ENCODE peak calls at places on chromosomes 13 and 19, in ten cellular contexts. S is adrenal gland; E is uterus; N is testis; G is cardiac fibroblast; Z is CD4-positive, alpha-beta memory T cell; H is aorta; P is ovary; X is GM12865; Y is AG09309. A is an unnamed sample.

GRCh38 chr19:31332096-31332495 is 17.1 kb downstream of the TSHZ3 start:
- DNase-seq in S (peak), E (no peak), N (no peak), G (no peak), Z (no peak), H (no peak), P (no peak), X (no peak), Y (no peak), A (no peak)

GRCh38 chr13:37289212-37289935 is 183.9 kb upstream of the CSNK1A1L start:
- DNase-seq in S (no peak), E (no peak), N (no peak), G (no peak), Z (no peak), H (no peak), P (no peak), X (no peak), Y (no peak), A (no peak)

GRCh38 chr19:49927526-49928264 is 1.3 kb upstream of the ATF5 start:
- DNase-seq in S (no peak), E (no peak), N (no peak), G (no peak), Z (no peak), H (no peak), P (no peak), X (no peak), Y (no peak), A (no peak)

GRCh38 chr13:95378603-95379002 is 77.4 kb upstream of the ABCC4 start:
- DNase-seq in S (no peak), E (no peak), N (no peak), G (no peak), Z (no peak), H (no peak), P (no peak), X (no peak), Y (no peak), A (no peak)

GRCh38 chr19:58560007-58560887 is 1.8 kb upstream of the UBE2M start:
- DNase-seq in S (no peak), E (no peak), N (no peak), G (no peak), Z (no peak), H (no peak), P (peak), X (no peak), Y (no peak), A (no peak)

GRCh38 chr19:35636651-35637050 is 4.9 kb upstream of the ETV2 start:
- DNase-seq in S (no peak), E (no peak), N (no peak), G (no peak), Z (no peak), H (no peak), P (no peak), X (no peak), Y (no peak), A (no peak)

GRCh38 chr13:50574731-50575130 is 268.8 kb downstream of the DLEU7 start:
- DNase-seq in S (no peak), E (no peak), N (no peak), G (peak), Z (no peak), H (no peak), P (no peak), X (no peak), Y (peak), A (no peak)

GRCh38 chr13:111480976-111481375 is 160.5 kb downstream of the TEX29 start:
- DNase-seq in S (no peak), E (no peak), N (no peak), G (no peak), Z (no peak), H (peak), P (no peak), X (no peak), Y (no peak), A (no peak)

GRCh38 chr19:37691881-37692504 is 27.6 kb downstream of the ZNF607 start:
- DNase-seq in S (peak), E (peak), N (peak), G (peak), Z (peak), H (peak), P (peak), X (peak), Y (peak), A (peak)

GRCh38 chr19:58396691-58397532 is 1.5 kb downstream of the RNF225 start:
- DNase-seq in S (no peak), E (no peak), N (no peak), G (no peak), Z (no peak), H (no peak), P (no peak), X (no peak), Y (no peak), A (no peak)

DNA sequence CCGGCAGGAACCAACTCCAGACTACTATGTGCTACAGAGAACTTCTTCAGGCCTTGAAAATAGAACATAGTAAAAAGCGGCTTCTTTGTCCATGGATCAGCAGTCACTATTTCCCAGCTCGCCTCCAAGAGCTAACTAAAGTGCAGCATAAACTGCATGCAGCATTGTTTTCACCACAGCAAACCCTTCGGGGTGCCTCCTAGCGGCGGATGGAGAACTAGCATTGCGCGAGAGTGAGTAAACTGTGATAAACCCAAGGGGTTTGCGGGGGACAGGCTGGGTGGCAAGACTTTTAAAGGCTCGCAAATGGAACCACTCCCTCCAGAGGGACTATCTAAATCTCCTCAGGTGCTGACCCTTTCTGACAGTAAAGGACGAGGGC is 21.6 kb upstream of the SGCG start:
- DNase-seq in S (no peak), E (no peak), N (peak), G (peak), Z (no peak), H (peak), P (no peak), X (peak), Y (no peak), A (peak)
- H3K4me3 ChIP-seq in S (no peak), E (peak), N (peak), G (no peak), Z (no peak), H (peak), P (no peak), X (no peak), Y (peak), A (peak)

GRCh38 chr19:45664575-45664974 is 3.4 kb upstream of the GIPR start:
- DNase-seq in S (no peak), E (no peak), N (no peak), G (no peak), Z (no peak), H (no peak), P (no peak), X (no peak), Y (no peak), A (no peak)

GRCh38 chr19:45667620-45668341 is at the start of gene GIPR:
- DNase-seq in S (no peak), E (no peak), N (no peak), G (peak), Z (peak), H (peak), P (no peak), X (peak), Y (no peak), A (no peak)

GRCh38 chr19:45663800-45664199 is 4.2 kb upstream of the GIPR start:
- DNase-seq in S (no peak), E (no peak), N (no peak), G (no peak), Z (no peak), H (no peak), P (no peak), X (no peak), Y (no peak), A (no peak)

GRCh38 chr19:45670670-45671453 is 2.8 kb downstream of the GIPR start:
- DNase-seq in S (peak), E (peak), N (peak), G (peak), Z (no peak), H (peak), P (peak), X (peak), Y (no peak), A (peak)

GRCh38 chr19:45668342-45668871 is 386 bp downstream of the GIPR start:
- DNase-seq in S (no peak), E (no peak), N (no peak), G (no peak), Z (peak), H (no peak), P (no peak), X (no peak), Y (no peak), A (no peak)
- H3K4me3 ChIP-seq in S (no peak), E (no peak), N (peak), G (peak), Z (peak), H (no peak), P (no peak), X (peak), Y (peak), A (peak)

GRCh38 chr19:18644144-18645034 is 7.6 kb downstream of the KLHL26 start:
- DNase-seq in S (peak), E (no peak), N (no peak), G (peak), Z (no peak), H (no peak), P (no peak), X (no peak), Y (no peak), A (no peak)
- H3K4me3 ChIP-seq in S (no peak), E (no peak), N (no peak), G (no peak), Z (no peak), H (no peak), P (no peak), X (no peak), Y (no peak), A (no peak)

GRCh38 chr19:39306075-39306474 is 9.9 kb downstream of the IFNL1 start:
- DNase-seq in S (no peak), E (no peak), N (no peak), G (no peak), Z (no peak), H (no peak), P (no peak), X (no peak), Y (no peak), A (no peak)

GRCh38 chr19:39304701-39305571 is 8.7 kb downstream of the IFNL1 start:
- DNase-seq in S (no peak), E (no peak), N (no peak), G (no peak), Z (no peak), H (peak), P (no peak), X (no peak), Y (no peak), A (no peak)

GRCh38 chr19:39308531-39309304 is 11.9 kb downstream of the LRFN1 start:
- DNase-seq in S (no peak), E (no peak), N (no peak), G (no peak), Z (no peak), H (no peak), P (no peak), X (no peak), Y (no peak), A (no peak)

GRCh38 chr19:39307822-39308530 is 11.8 kb downstream of the IFNL1 start:
- DNase-seq in S (no peak), E (no peak), N (no peak), G (no peak), Z (no peak), H (peak), P (no peak), X (no peak), Y (no peak), A (no peak)

DNA sequence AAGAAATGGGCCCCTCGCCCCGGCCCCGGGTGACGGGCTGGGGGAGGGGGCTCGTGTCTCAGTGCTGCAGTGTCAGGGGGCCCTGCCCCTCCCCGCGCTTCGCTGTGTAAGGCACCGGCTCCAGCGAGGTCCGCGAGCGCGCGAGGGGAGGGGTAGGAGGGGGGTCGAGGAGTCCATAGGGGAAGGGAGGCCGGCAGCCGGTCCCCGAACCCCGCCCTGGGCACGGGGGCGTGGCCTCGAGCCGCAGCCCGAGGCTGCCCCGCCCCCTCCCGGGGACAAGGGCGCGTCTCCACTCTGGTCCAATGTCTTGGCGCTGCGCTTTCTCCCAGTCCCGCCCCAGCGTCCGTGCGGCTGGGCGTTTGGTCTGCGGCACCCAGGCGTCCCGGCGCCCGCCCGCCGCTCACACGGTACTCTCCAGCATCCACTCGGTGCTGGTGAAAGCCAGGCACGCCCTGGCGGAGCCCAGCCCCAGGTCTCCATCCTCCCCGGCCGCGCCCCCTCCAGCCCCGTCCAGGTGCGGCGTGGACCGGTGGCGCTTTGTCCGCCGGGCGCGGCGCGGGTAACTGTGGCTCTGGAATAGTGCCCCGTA is 11.1 kb downstream of the IFNL1 start:
- DNase-seq in S (no peak), E (no peak), N (no peak), G (peak), Z (no peak), H (peak), P (no peak), X (no peak), Y (no peak), A (no peak)
- H3K4me3 ChIP-seq in S (no peak), E (no peak), N (peak), G (peak), Z (no peak), H (no peak), P (no peak), X (no peak), Y (no peak), A (no peak)

A was measured in dorsolateral prefrontal cortex.